ENCODE peak calls at places on chromosomes 6 and 20, in ten cellular contexts. One of them, this sample, is unnamed.
A peak's percentile ranks its signal among the peaks of the same experiment; 100 is the strongest.

GRCh38 chr6:27106382-27106781 is 141.1 kb upstream of the PRSS16 start:
- DNase-seq in CD8-positive, alpha-beta T cell: no peak
- DNase-seq in left lung: no peak
- DNase-seq in Peyer's patch: no peak
- DNase-seq in tibial artery: no peak
- DNase-seq in upper lobe of right lung: no peak
- DNase-seq in CD4-positive, CD25-positive, alpha-beta regulatory T cell: no peak
- DNase-seq in mammary epithelial cell: no peak
- DNase-seq in AG04450: no peak
- DNase-seq in Panc1: no peak
- DNase-seq in this sample: no peak

GRCh38 chr6:169559001-169559441 is 142.8 kb downstream of the WDR27 start:
- DNase-seq in CD4-positive, CD25-positive, alpha-beta regulatory T cell: no peak
- DNase-seq in Peyer's patch: no peak
- DNase-seq in CD8-positive, alpha-beta T cell: no peak
- DNase-seq in upper lobe of right lung: no peak
- DNase-seq in tibial artery: no peak
- DNase-seq in Panc1: no peak
- DNase-seq in mammary epithelial cell: no peak
- DNase-seq in AG04450: no peak
- DNase-seq in left lung: no peak
- DNase-seq in this sample: no peak

GRCh38 chr6:142478117-142478516 is 176.3 kb downstream of the ADGRG6 start:
- DNase-seq in Panc1: no peak
- DNase-seq in upper lobe of right lung: no peak
- DNase-seq in CD4-positive, CD25-positive, alpha-beta regulatory T cell: peak; percentile 50
- DNase-seq in Peyer's patch: no peak
- DNase-seq in AG04450: no peak
- DNase-seq in CD8-positive, alpha-beta T cell: no peak
- DNase-seq in left lung: no peak
- DNase-seq in mammary epithelial cell: peak; percentile 44
- DNase-seq in tibial artery: no peak
- DNase-seq in this sample: no peak

GRCh38 chr6:154039231-154039842 is at the start of gene OPRM1:
- DNase-seq in CD4-positive, CD25-positive, alpha-beta regulatory T cell: peak; percentile 17
- DNase-seq in AG04450: no peak
- DNase-seq in left lung: no peak
- DNase-seq in tibial artery: no peak
- DNase-seq in CD8-positive, alpha-beta T cell: no peak
- DNase-seq in mammary epithelial cell: peak; percentile 24
- DNase-seq in upper lobe of right lung: peak; percentile 69
- DNase-seq in Panc1: no peak
- DNase-seq in Peyer's patch: no peak
- DNase-seq in this sample: no peak

GRCh38 chr6:128208851-128209580 is 308.2 kb upstream of the THEMIS start:
- DNase-seq in Peyer's patch: no peak
- DNase-seq in CD4-positive, CD25-positive, alpha-beta regulatory T cell: no peak
- DNase-seq in AG04450: no peak
- DNase-seq in mammary epithelial cell: peak; percentile 41
- DNase-seq in left lung: no peak
- DNase-seq in upper lobe of right lung: no peak
- DNase-seq in tibial artery: no peak
- DNase-seq in CD8-positive, alpha-beta T cell: no peak
- DNase-seq in Panc1: no peak
- DNase-seq in this sample: no peak

GRCh38 chr20:51447097-51447764 is 95.3 kb downstream of the NFATC2 start:
- DNase-seq in CD8-positive, alpha-beta T cell: no peak
- DNase-seq in CD4-positive, CD25-positive, alpha-beta regulatory T cell: no peak
- DNase-seq in left lung: no peak
- DNase-seq in tibial artery: peak; percentile 77
- DNase-seq in mammary epithelial cell: peak; percentile 88
- DNase-seq in Panc1: peak; percentile 54
- DNase-seq in Peyer's patch: peak; percentile 64
- DNase-seq in AG04450: peak; percentile 91
- DNase-seq in upper lobe of right lung: no peak
- DNase-seq in this sample: no peak

GRCh38 chr6:158595223-158595622 is 35.3 kb downstream of the TMEM181 start:
- DNase-seq in CD8-positive, alpha-beta T cell: no peak
- DNase-seq in Peyer's patch: no peak
- DNase-seq in left lung: no peak
- DNase-seq in mammary epithelial cell: no peak
- DNase-seq in upper lobe of right lung: no peak
- DNase-seq in AG04450: no peak
- DNase-seq in Panc1: no peak
- DNase-seq in tibial artery: no peak
- DNase-seq in CD4-positive, CD25-positive, alpha-beta regulatory T cell: peak; percentile 52
- DNase-seq in this sample: no peak

GRCh38 chr6:7697820-7698623 is 27.9 kb upstream of the BMP6 start:
- DNase-seq in Panc1: no peak
- DNase-seq in tibial artery: peak; percentile 33
- DNase-seq in AG04450: peak; percentile 78
- DNase-seq in upper lobe of right lung: no peak
- DNase-seq in left lung: peak; percentile 64
- DNase-seq in mammary epithelial cell: peak; percentile 96
- DNase-seq in CD8-positive, alpha-beta T cell: no peak
- DNase-seq in Peyer's patch: no peak
- DNase-seq in CD4-positive, CD25-positive, alpha-beta regulatory T cell: no peak
- DNase-seq in this sample: no peak

GRCh38 chr6:140320081-140320798 is 945.8 kb upstream of the CITED2 start:
- DNase-seq in CD4-positive, CD25-positive, alpha-beta regulatory T cell: no peak
- DNase-seq in left lung: no peak
- DNase-seq in AG04450: peak; percentile 4
- DNase-seq in mammary epithelial cell: no peak
- DNase-seq in CD8-positive, alpha-beta T cell: no peak
- DNase-seq in tibial artery: no peak
- DNase-seq in Peyer's patch: no peak
- DNase-seq in Panc1: no peak
- DNase-seq in upper lobe of right lung: no peak
- DNase-seq in this sample: no peak

GRCh38 chr20:36808317-36809257 is 35.0 kb upstream of the DSN1 start:
- DNase-seq in Panc1: no peak
- DNase-seq in mammary epithelial cell: peak; percentile 64
- DNase-seq in Peyer's patch: peak; percentile 92
- DNase-seq in left lung: peak; percentile 67
- DNase-seq in CD4-positive, CD25-positive, alpha-beta regulatory T cell: peak; percentile 72
- DNase-seq in upper lobe of right lung: peak; percentile 83
- DNase-seq in CD8-positive, alpha-beta T cell: peak; percentile 62
- DNase-seq in tibial artery: peak; percentile 57
- DNase-seq in AG04450: peak; percentile 38
- DNase-seq in this sample: peak; percentile 49

GRCh38 chr6:157265630-157266029 is 57.7 kb downstream of the TMEM242 start:
- DNase-seq in CD8-positive, alpha-beta T cell: no peak
- DNase-seq in AG04450: no peak
- DNase-seq in left lung: no peak
- DNase-seq in mammary epithelial cell: no peak
- DNase-seq in upper lobe of right lung: peak; percentile 9
- DNase-seq in Peyer's patch: peak; percentile 30
- DNase-seq in tibial artery: no peak
- DNase-seq in CD4-positive, CD25-positive, alpha-beta regulatory T cell: no peak
- DNase-seq in Panc1: no peak
- DNase-seq in this sample: no peak

DNA sequence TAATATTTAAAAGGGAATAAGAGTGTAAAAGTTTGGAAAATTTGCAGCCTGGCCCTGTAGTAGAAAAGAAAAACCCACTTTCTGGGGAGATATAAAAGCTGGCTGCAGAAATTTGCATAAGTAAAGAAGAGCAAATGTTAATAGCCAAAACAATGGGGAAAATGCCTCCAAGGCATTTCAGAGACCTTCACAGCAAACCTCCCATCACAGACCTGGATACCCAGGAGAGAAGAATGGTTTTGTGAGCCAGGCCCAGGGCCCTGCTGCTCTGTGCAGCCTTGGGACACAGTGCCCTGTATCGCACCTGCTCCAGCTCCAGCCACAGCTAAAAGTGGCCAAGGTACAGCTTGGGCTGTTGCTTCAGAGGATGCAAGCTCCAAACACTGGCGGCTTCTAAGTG is 113.8 kb downstream of the BTBD9 start:
- DNase-seq in Panc1: no peak
- DNase-seq in CD4-positive, CD25-positive, alpha-beta regulatory T cell: no peak
- DNase-seq in left lung: no peak
- DNase-seq in mammary epithelial cell: no peak
- DNase-seq in Peyer's patch: no peak
- DNase-seq in AG04450: no peak
- DNase-seq in CD8-positive, alpha-beta T cell: no peak
- DNase-seq in upper lobe of right lung: no peak
- DNase-seq in tibial artery: no peak
- DNase-seq in this sample: no peak
- H3K9me3 ChIP-seq in Panc1: no peaks in the 10 kb centered on the region
- H3K9me3 ChIP-seq in CD4-positive, CD25-positive, alpha-beta regulatory T cell: peaks cover 9% of the 10 kb centered on the region
- H3K9me3 ChIP-seq in left lung: no peaks in the 10 kb centered on the region
- H3K9me3 ChIP-seq in mammary epithelial cell: no peaks in the 10 kb centered on the region
- H3K9me3 ChIP-seq in Peyer's patch: no peaks in the 10 kb centered on the region
- H3K9me3 ChIP-seq in AG04450: peaks cover 8% of the 10 kb centered on the region
- H3K9me3 ChIP-seq in CD8-positive, alpha-beta T cell: no peaks in the 10 kb centered on the region
- H3K9me3 ChIP-seq in upper lobe of right lung: no peaks in the 10 kb centered on the region
- H3K9me3 ChIP-seq in tibial artery: no peaks in the 10 kb centered on the region
- H3K9me3 ChIP-seq in this sample: no peaks in the 10 kb centered on the region

GRCh38 chr20:16128538-16129106 is 444.6 kb downstream of the KIF16B start:
- DNase-seq in mammary epithelial cell: peak; percentile 68
- DNase-seq in left lung: no peak
- DNase-seq in CD8-positive, alpha-beta T cell: no peak
- DNase-seq in AG04450: no peak
- DNase-seq in Panc1: no peak
- DNase-seq in upper lobe of right lung: no peak
- DNase-seq in CD4-positive, CD25-positive, alpha-beta regulatory T cell: no peak
- DNase-seq in tibial artery: no peak
- DNase-seq in Peyer's patch: no peak
- DNase-seq in this sample: no peak
- H3K9me3 ChIP-seq in mammary epithelial cell: peaks cover 4% of the 10 kb centered on the region
- H3K9me3 ChIP-seq in left lung: no peaks in the 10 kb centered on the region
- H3K9me3 ChIP-seq in CD8-positive, alpha-beta T cell: no peaks in the 10 kb centered on the region
- H3K9me3 ChIP-seq in AG04450: peaks cover 14% of the 10 kb centered on the region
- H3K9me3 ChIP-seq in Panc1: no peaks in the 10 kb centered on the region
- H3K9me3 ChIP-seq in upper lobe of right lung: no peaks in the 10 kb centered on the region
- H3K9me3 ChIP-seq in CD4-positive, CD25-positive, alpha-beta regulatory T cell: peaks cover 1% of the 10 kb centered on the region
- H3K9me3 ChIP-seq in tibial artery: no peaks in the 10 kb centered on the region
- H3K9me3 ChIP-seq in Peyer's patch: no peaks in the 10 kb centered on the region
- H3K9me3 ChIP-seq in this sample: no peaks in the 10 kb centered on the region

GRCh38 chr6:31663087-31663960 is 1.5 kb downstream of the GPANK1 start:
- DNase-seq in Peyer's patch: no peak
- DNase-seq in AG04450: no peak
- DNase-seq in Panc1: no peak
- DNase-seq in CD8-positive, alpha-beta T cell: no peak
- DNase-seq in upper lobe of right lung: no peak
- DNase-seq in CD4-positive, CD25-positive, alpha-beta regulatory T cell: no peak
- DNase-seq in tibial artery: no peak
- DNase-seq in mammary epithelial cell: peak; percentile 14
- DNase-seq in left lung: no peak
- DNase-seq in this sample: no peak

GRCh38 chr6:31666337-31666960 is 569 bp downstream of the CSNK2B start:
- DNase-seq in CD4-positive, CD25-positive, alpha-beta regulatory T cell: no peak
- DNase-seq in upper lobe of right lung: no peak
- DNase-seq in tibial artery: no peak
- DNase-seq in left lung: no peak
- DNase-seq in mammary epithelial cell: no peak
- DNase-seq in Panc1: no peak
- DNase-seq in CD8-positive, alpha-beta T cell: no peak
- DNase-seq in AG04450: no peak
- DNase-seq in Peyer's patch: no peak
- DNase-seq in this sample: no peak

GRCh38 chr6:31665501-31666336 is at the start of gene CSNK2B:
- DNase-seq in Panc1: peak; percentile 88
- DNase-seq in mammary epithelial cell: peak; percentile 98
- DNase-seq in left lung: peak; percentile 98
- DNase-seq in AG04450: peak; percentile 91
- DNase-seq in CD8-positive, alpha-beta T cell: peak; percentile 97
- DNase-seq in Peyer's patch: peak; percentile 100
- DNase-seq in CD4-positive, CD25-positive, alpha-beta regulatory T cell: peak; percentile 99
- DNase-seq in tibial artery: peak; percentile 99
- DNase-seq in upper lobe of right lung: peak; percentile 99
- DNase-seq in this sample: peak; percentile 97

GRCh38 chr6:31663961-31664789 is 622 bp downstream of the GPANK1 start:
- DNase-seq in mammary epithelial cell: peak; percentile 76
- DNase-seq in left lung: no peak
- DNase-seq in upper lobe of right lung: no peak
- DNase-seq in CD8-positive, alpha-beta T cell: no peak
- DNase-seq in Peyer's patch: peak; percentile 61
- DNase-seq in CD4-positive, CD25-positive, alpha-beta regulatory T cell: no peak
- DNase-seq in AG04450: no peak
- DNase-seq in Panc1: no peak
- DNase-seq in tibial artery: peak; percentile 70
- DNase-seq in this sample: no peak

DNA sequence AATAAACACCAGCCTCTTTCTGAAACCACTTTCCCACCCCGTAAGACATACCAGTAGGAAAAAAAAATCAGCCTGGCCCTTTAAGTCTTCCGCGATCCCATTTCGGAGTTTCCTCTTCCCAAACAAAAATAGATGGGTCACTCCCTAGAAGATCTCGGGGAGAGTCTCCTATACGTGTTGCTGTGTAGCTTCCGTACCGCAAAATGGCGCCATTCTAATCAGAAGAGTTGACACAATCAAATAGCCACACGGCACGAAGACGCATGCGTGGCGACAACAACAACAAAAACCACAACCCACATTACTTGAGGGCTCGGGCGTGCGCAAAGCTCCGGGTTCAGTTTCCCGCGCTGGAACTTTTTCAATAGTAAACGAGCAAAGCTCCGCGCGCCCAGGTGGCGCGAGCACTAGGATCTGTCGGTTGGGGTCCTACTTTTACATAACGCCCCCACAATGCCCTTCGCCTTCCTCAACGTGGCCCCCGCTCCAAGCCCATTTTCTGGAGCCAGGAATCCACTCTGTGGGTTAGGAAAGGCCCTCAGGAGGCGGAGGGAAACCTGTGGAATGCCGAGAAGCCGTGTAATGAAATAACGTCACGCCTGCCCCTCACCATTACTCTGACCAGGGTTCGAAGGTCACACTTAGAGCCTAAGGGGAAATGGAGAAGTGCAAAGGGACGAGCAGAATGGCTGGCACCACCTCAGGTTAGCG is at the start of gene GPANK1:
- DNase-seq in tibial artery: peak; percentile 97
- DNase-seq in AG04450: peak; percentile 87
- DNase-seq in left lung: peak; percentile 93
- DNase-seq in upper lobe of right lung: peak; percentile 92
- DNase-seq in mammary epithelial cell: peak; percentile 95
- DNase-seq in Peyer's patch: peak; percentile 97
- DNase-seq in CD4-positive, CD25-positive, alpha-beta regulatory T cell: peak; percentile 96
- DNase-seq in CD8-positive, alpha-beta T cell: peak; percentile 85
- DNase-seq in Panc1: peak; percentile 87
- DNase-seq in this sample: peak; percentile 77
- H3K9me3 ChIP-seq in tibial artery: no peaks in the 10 kb centered on the region
- H3K9me3 ChIP-seq in AG04450: no peaks in the 10 kb centered on the region
- H3K9me3 ChIP-seq in left lung: no peaks in the 10 kb centered on the region
- H3K9me3 ChIP-seq in upper lobe of right lung: no peaks in the 10 kb centered on the region
- H3K9me3 ChIP-seq in mammary epithelial cell: no peaks in the 10 kb centered on the region
- H3K9me3 ChIP-seq in Peyer's patch: no peaks in the 10 kb centered on the region
- H3K9me3 ChIP-seq in CD4-positive, CD25-positive, alpha-beta regulatory T cell: no peaks in the 10 kb centered on the region
- H3K9me3 ChIP-seq in CD8-positive, alpha-beta T cell: no peaks in the 10 kb centered on the region
- H3K9me3 ChIP-seq in Panc1: no peaks in the 10 kb centered on the region
- H3K9me3 ChIP-seq in this sample: no peaks in the 10 kb centered on the region

DNA sequence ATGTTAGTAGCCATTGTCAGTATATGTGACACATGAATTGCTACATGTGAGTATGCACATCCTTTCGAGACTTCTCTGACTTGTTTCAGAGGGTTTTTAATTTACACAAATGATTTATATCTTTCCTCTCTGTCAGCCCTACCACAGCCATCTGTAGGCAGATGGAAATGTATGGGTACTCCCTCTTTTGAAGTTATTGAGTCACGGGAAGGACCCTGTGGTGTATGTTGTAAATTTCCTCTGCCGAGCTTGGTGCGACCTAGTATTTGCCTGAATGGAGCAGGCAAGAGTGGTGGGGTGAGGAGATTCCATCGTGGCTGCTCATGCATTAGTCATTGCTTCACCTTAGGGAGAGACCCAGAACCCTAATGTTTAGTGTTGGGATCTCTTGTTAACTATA is 171.9 kb downstream of the JARID2 start:
- DNase-seq in upper lobe of right lung: no peak
- DNase-seq in mammary epithelial cell: peak; percentile 98
- DNase-seq in left lung: no peak
- DNase-seq in Peyer's patch: no peak
- DNase-seq in tibial artery: no peak
- DNase-seq in AG04450: peak; percentile 23
- DNase-seq in CD8-positive, alpha-beta T cell: no peak
- DNase-seq in CD4-positive, CD25-positive, alpha-beta regulatory T cell: peak; percentile 47
- DNase-seq in Panc1: no peak
- DNase-seq in this sample: no peak
- H3K9me3 ChIP-seq in upper lobe of right lung: peaks cover 10% of the 10 kb centered on the region
- H3K9me3 ChIP-seq in mammary epithelial cell: peaks cover 4% of the 10 kb centered on the region
- H3K9me3 ChIP-seq in left lung: no peaks in the 10 kb centered on the region
- H3K9me3 ChIP-seq in Peyer's patch: peaks cover 5% of the 10 kb centered on the region
- H3K9me3 ChIP-seq in tibial artery: no peaks in the 10 kb centered on the region
- H3K9me3 ChIP-seq in AG04450: no peaks in the 10 kb centered on the region
- H3K9me3 ChIP-seq in CD8-positive, alpha-beta T cell: peaks cover 9% of the 10 kb centered on the region
- H3K9me3 ChIP-seq in CD4-positive, CD25-positive, alpha-beta regulatory T cell: peaks cover 20% of the 10 kb centered on the region
- H3K9me3 ChIP-seq in Panc1: peaks cover 9% of the 10 kb centered on the region
- H3K9me3 ChIP-seq in this sample: peaks cover 4% of the 10 kb centered on the region

This sample was measured in T-helper 17 cell.